ENCODE peak calls at places on chromosomes 11 and 22, in five cellular contexts. E is psoas muscle, M is Peyer's patch, R is left ventricle myocardium inferior, C is cardiac fibroblast. V is an unnamed sample.

GRCh38 chr11:132300283-132300682 is 929.9 kb downstream of the NTM start:
- DNase-seq in R (no peak), C (no peak), E (no peak), M (no peak), V (no peak)

GRCh38 chr11:112440518-112440917 is 179.9 kb upstream of the PLET1 start:
- DNase-seq in C (no peak), M (no peak), R (no peak), E (no peak), V (no peak)

GRCh38 chr22:33477131-33478111 is 419.2 kb upstream of the SYN3 start:
- DNase-seq in M (no peak), R (no peak), C (no peak), E (no peak), V (no peak)

GRCh38 chr11:12868315-12869073 is 140.6 kb upstream of the RASSF10 start:
- DNase-seq in C (peak; percentile 41), M (no peak), R (no peak), E (no peak), V (no peak)

GRCh38 chr11:99199336-99199735 is 178.6 kb downstream of the CNTN5 start:
- DNase-seq in R (no peak), C (peak; percentile 4), E (no peak), M (no peak), V (no peak)

GRCh38 chr11:43508511-43508918 is 149.8 kb downstream of the TTC17 start:
- DNase-seq in M (peak; percentile 69), E (no peak), R (no peak), C (peak; percentile 48), V (peak; percentile 46)

GRCh38 chr11:35133656-35134055 is 5.3 kb upstream of the CD44 start:
- DNase-seq in R (no peak), C (no peak), M (no peak), E (no peak), V (no peak)

GRCh38 chr22:20227363-20227762 is 40.8 kb downstream of the RTN4R start:
- DNase-seq in C (no peak), E (no peak), M (no peak), R (no peak), V (no peak)

GRCh38 chr22:50440544-50441249 is 34.1 kb downstream of the SBF1 start:
- DNase-seq in C (no peak), E (peak; percentile 9), M (no peak), R (no peak), V (no peak)

GRCh38 chr22:46612904-46613605 is 7.1 kb upstream of the GRAMD4 start:
- DNase-seq in R (peak; percentile 42), C (no peak), M (peak; percentile 86), E (peak; percentile 22), V (no peak)

GRCh38 chr11:90847268-90847886 is 624.5 kb upstream of the CHORDC1 start:
- DNase-seq in C (no peak), R (no peak), E (no peak), M (no peak), V (no peak)

GRCh38 chr11:122050021-122050710 is 65.8 kb downstream of the BLID start:
- DNase-seq in E (no peak), M (no peak), R (no peak), C (no peak), V (no peak)

GRCh38 chr11:30914143-30914762 is 328.1 kb upstream of the MPPED2 start:
- DNase-seq in M (no peak), C (peak; percentile 66), E (peak; percentile 30), R (peak; percentile 45), V (no peak)

GRCh38 chr11:117703209-117703608 is 93.8 kb downstream of the DSCAML1 start:
- DNase-seq in C (no peak), E (no peak), M (no peak), R (no peak), V (no peak)

GRCh38 chr11:43737194-43737575 is 56.6 kb downstream of the HSD17B12 start:
- DNase-seq in E (no peak), M (no peak), C (no peak), R (no peak), V (no peak)

GRCh38 chr11:94183886-94184264 is 55.2 kb downstream of the PANX1 start:
- DNase-seq in E (no peak), C (peak; percentile 76), M (peak; percentile 62), R (peak; percentile 64), V (no peak)

DNA sequence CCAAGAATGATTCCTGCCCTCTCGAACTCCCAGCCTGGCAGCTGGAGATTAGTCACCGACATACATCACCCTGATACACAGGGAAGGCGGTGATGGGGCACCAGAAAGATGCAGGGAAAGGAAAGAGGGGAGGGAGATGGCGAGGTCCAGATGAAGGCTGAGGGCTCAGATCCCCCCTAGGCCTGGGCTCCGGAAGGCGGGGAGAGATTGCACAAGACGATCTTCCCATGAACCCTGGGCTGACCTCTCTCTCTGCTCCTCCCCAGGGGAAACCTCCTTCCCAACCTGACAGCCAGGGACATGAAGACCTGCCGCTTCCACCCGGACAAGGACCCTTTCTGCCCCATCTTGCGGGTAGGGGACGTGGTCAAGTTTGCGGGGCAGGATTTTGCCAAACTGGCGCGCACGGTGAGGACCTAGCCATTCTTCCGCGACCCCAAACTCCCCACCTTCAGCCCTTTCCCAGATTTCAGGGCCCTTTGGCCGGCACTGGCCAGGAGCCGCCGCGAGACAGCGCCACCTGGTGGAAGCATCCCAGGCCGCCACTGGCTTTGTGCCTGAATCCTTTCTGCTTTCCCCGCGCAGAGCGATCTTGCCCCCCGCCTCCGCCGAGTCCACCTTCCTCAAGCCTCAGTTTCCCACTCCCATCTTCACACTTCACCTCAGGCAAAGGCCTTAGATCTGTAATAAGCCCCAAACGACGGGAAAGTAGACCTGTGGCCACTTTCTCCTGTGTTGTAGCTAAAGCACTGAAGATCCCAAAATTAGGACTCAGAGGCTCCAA is 11.5 kb downstream of the P2RX3 start:
- DNase-seq in R (peak; percentile 73), C (peak; percentile 47), M (peak; percentile 79), E (peak; percentile 71), V (no peak)
- TF ChIP-seq CTCF in R (peak; percentile 96), C (peak; percentile 95), M (peak; percentile 92), E (peak; percentile 80), V (peak; percentile 88)

GRCh38 chr22:21865041-21865440 is 2.4 kb downstream of the MAPK1 start:
- DNase-seq in R (no peak), E (peak; percentile 49), M (no peak), C (peak; percentile 85), V (peak; percentile 71)
- H3K4me3 ChIP-seq in R (peak overlapping the region; percentile 74), E (peak overlapping the region; percentile 92), M (no peak overlapping the region), C (no peak overlapping the region), V (no peak overlapping the region)

GRCh38 chr11:5004429-5005274 is 10.0 kb downstream of the OR51L1 start:
- DNase-seq in R (peak; percentile 41), C (peak; percentile 78), E (no peak), M (no peak), V (no peak)
- TF ChIP-seq CTCF in R (peak; percentile 73), C (peak; percentile 62), E (peak; percentile 58), M (no peak), V (no peak)

DNA sequence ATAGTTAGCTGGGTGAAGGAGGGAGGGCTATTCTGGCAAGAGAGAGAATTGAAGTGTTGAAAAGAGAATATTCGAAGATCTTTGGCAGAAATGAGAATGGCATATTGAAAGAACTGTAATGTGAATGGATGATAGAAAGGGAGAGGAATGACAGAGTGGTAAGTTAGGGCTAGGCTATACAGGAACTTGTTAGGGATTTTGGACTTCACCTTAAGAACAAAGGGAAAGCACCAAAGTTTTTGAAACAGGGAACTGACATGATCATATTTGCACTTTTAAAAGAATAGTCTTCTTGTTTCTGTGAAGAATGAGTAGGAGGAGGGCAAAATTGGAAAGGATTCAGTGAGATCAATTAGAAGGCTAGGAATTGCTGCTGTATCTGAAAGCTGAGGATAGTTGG is 119.3 kb downstream of the METTL15 start:
- DNase-seq in R (no peak), E (no peak), M (no peak), C (no peak), V (no peak)
- H3K4me3 ChIP-seq in R (no peak overlapping the region), E (no peak overlapping the region), M (no peak overlapping the region), C (no peak overlapping the region), V (no peak overlapping the region)

GRCh38 chr11:19737575-19737974 is 24.9 kb downstream of the NAV2 start:
- DNase-seq in E (no peak), M (no peak), C (no peak), R (no peak), V (no peak)

GRCh38 chr11:19738124-19738523 is 25.5 kb downstream of the NAV2 start:
- DNase-seq in M (no peak), E (no peak), R (no peak), C (no peak), V (no peak)

GRCh38 chr11:19736831-19737230 is 24.2 kb downstream of the NAV2 start:
- DNase-seq in M (no peak), E (no peak), R (no peak), C (no peak), V (no peak)

GRCh38 chr11:19734171-19734570 is 21.5 kb downstream of the NAV2 start:
- DNase-seq in R (no peak), E (no peak), M (no peak), C (no peak), V (no peak)

DNA sequence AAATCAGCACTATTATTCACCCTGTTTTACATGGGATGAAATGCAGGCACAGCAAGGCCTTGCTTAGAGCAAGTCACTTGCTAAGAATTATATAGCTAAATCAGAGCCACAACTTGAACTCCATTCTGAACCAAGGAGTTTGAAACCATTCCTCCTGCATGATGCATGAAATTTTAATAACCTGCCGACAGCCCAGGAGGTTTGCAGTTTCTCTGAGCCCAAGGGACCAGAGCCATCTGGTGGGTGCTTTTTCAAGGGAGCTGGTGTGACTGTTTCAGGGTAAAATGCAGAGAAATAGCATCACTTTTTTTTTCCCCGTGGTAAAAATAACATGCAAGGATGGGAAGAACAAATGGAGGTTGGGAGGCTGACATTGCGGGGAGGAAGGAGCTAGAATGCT is 22.9 kb downstream of the NAV2 start:
- DNase-seq in R (no peak), C (peak; percentile 33), E (no peak), M (no peak), V (no peak)
- TF ChIP-seq CTCF in R (peak; percentile 38), C (peak; percentile 15), E (peak; percentile 23), M (no peak), V (peak; percentile 70)